ENCODE peak calls at places on chromosomes 6 and 20, in nine cellular contexts. Y is heart left ventricle; X is right lobe of liver; M is PC-3; F is T-helper 17 cell; H is SK-N-SH treated with all-trans-retinoic acid at 6 μM for 48 hours; V is right cardiac atrium; P is RWPE2; E is natural killer cell treated with Interleukin-12 subunit alpha and Interleukin-12 subunit beta and Interleukin-15 and Interleukin-18, amount 100 ng/mL, for 72 hours. S is an unnamed sample.

GRCh38 chr6:137640086-137640485 is 145.9 kb upstream of the OLIG3 start:
- ATAC-seq in Y (no peak), X (no peak), M (no peak), F (no peak), H (no peak), V (no peak), P (no peak), E (no peak), S (no peak)

GRCh38 chr6:5763407-5763806 is 243.3 kb downstream of the NRN1 start:
- ATAC-seq in Y (no peak), X (no peak), M (peak), F (no peak), H (peak), V (no peak), P (no peak), E (no peak), S (no peak)

GRCh38 chr6:143694560-143694959 is 16.8 kb downstream of the PHACTR2 start:
- ATAC-seq in Y (no peak), X (no peak), M (peak), F (no peak), H (no peak), V (no peak), P (peak), E (no peak), S (no peak)

GRCh38 chr6:15073344-15073789 is 172.5 kb upstream of the JARID2 start:
- ATAC-seq in Y (no peak), X (no peak), M (peak), F (no peak), H (no peak), V (no peak), P (peak), E (no peak), S (no peak)

GRCh38 chr6:14722704-14723103 is 523.2 kb upstream of the JARID2 start:
- ATAC-seq in Y (no peak), X (peak), M (no peak), F (peak), H (no peak), V (no peak), P (no peak), E (peak), S (no peak)

GRCh38 chr6:77502966-77503365 is 39.7 kb upstream of the HTR1B start:
- ATAC-seq in Y (no peak), X (no peak), M (no peak), F (no peak), H (no peak), V (no peak), P (peak), E (no peak), S (no peak)

GRCh38 chr6:158751842-158752424 is 67.2 kb downstream of the EZR start:
- ATAC-seq in Y (no peak), X (peak), M (no peak), F (no peak), H (peak), V (no peak), P (no peak), E (no peak), S (no peak)

GRCh38 chr6:134342972-134343371 is 25.1 kb upstream of the SGK1 start:
- ATAC-seq in Y (peak), X (no peak), M (no peak), F (no peak), H (no peak), V (peak), P (no peak), E (no peak), S (no peak)

GRCh38 chr20:9969626-9970025 is 65.2 kb upstream of the ANKEF1 start:
- ATAC-seq in Y (no peak), X (no peak), M (no peak), F (no peak), H (no peak), V (no peak), P (no peak), E (no peak), S (no peak)

GRCh38 chr6:142413111-142413510 is 111.3 kb downstream of the ADGRG6 start:
- ATAC-seq in Y (no peak), X (no peak), M (no peak), F (no peak), H (peak), V (no peak), P (peak), E (no peak), S (no peak)

GRCh38 chr6:33904050-33904827 is 100.4 kb upstream of the MLN start:
- ATAC-seq in Y (no peak), X (peak), M (no peak), F (peak), H (no peak), V (peak), P (no peak), E (peak), S (no peak)

GRCh38 chr6:6918216-6918983 is 189.4 kb upstream of the RREB1 start:
- ATAC-seq in Y (no peak), X (no peak), M (peak), F (peak), H (no peak), V (peak), P (peak), E (peak), S (no peak)

GRCh38 chr6:20424679-20425078 is 23.0 kb downstream of the E2F3 start:
- ATAC-seq in Y (no peak), X (peak), M (no peak), F (no peak), H (no peak), V (peak), P (no peak), E (no peak), S (no peak)

GRCh38 chr20:54221383-54221782 is 13.5 kb downstream of the PFDN4 start:
- ATAC-seq in Y (no peak), X (peak), M (no peak), F (peak), H (no peak), V (no peak), P (peak), E (peak), S (no peak)

GRCh38 chr6:35642471-35643161 is 46.1 kb downstream of the FKBP5 start:
- ATAC-seq in Y (no peak), X (no peak), M (no peak), F (peak), H (no peak), V (no peak), P (no peak), E (no peak), S (no peak)

GRCh38 chr6:131101911-131102680 is 33.2 kb upstream of the AKAP7 start:
- ATAC-seq in Y (no peak), X (no peak), M (peak), F (no peak), H (no peak), V (no peak), P (peak), E (no peak), S (no peak)